ENCODE peak calls at places on chromosomes 1 and 21, in ten cellular contexts. N is NCI-H2171 treated with DMSO at 0.1 percent for 48 hours; I is activated T-cell treated with anti-CD3 and anti-CD28 coated beads, Interleukin-2, amount 50 U/mL, for 72 hours; B is CD4-positive, alpha-beta T cell; P is stimulated activated CD8-positive, alpha-beta memory T cell treated with anti-CD3 and anti-CD28 coated beads, Interleukin-4, amount 100 ng/mL, for 1 hour; D is stomach; K is HT1080; L is HFF-Myc; H is neural progenitor cell; J is cardiac fibroblast. F is an unnamed sample.

GRCh38 chr1:65691962-65692361 is 100.7 kb upstream of the PDE4B start:
- DNase-seq in D (no peak), J (no peak), I (no peak), P (no peak), B (no peak), H (no peak), L (no peak), K (no peak), N (no peak), F (no peak)

GRCh38 chr1:165824269-165824643 is 3.2 kb upstream of the UCK2 start:
- DNase-seq in N (no peak), J (peak; percentile 60), L (no peak), H (no peak), B (no peak), I (no peak), K (no peak), D (no peak), P (no peak), F (no peak)

GRCh38 chr1:91400133-91400725 is 4.4 kb downstream of the HFM1 start:
- DNase-seq in L (no peak), D (no peak), H (peak; percentile 10), I (no peak), K (peak; percentile 13), N (no peak), B (no peak), J (peak; percentile 46), P (no peak), F (no peak)

GRCh38 chr1:33624991-33625870 is 152.8 kb downstream of the ZSCAN20 start:
- DNase-seq in B (no peak), D (no peak), H (no peak), P (no peak), I (peak; percentile 15), J (no peak), L (no peak), N (no peak), K (peak; percentile 59), F (no peak)

GRCh38 chr1:204573563-204573925 is 57.3 kb downstream of the MDM4 start:
- DNase-seq in I (no peak), J (peak; percentile 32), B (no peak), P (no peak), H (no peak), D (no peak), L (no peak), N (no peak), K (peak; percentile 55), F (no peak)

GRCh38 chr1:193971595-193971994 is 785.2 kb upstream of the B3GALT2 start:
- DNase-seq in B (no peak), H (no peak), D (no peak), L (no peak), N (no peak), I (no peak), J (peak; percentile 74), P (no peak), K (peak; percentile 91), F (no peak)

GRCh38 chr1:118118469-118118868 is 66.6 kb downstream of the SPAG17 start:
- DNase-seq in L (no peak), H (no peak), B (no peak), P (no peak), D (peak; percentile 67), I (no peak), K (no peak), N (no peak), J (no peak), F (no peak)

GRCh38 chr1:160954158-160955104 is at the start of gene ITLN2:
- DNase-seq in K (peak; percentile 26), J (peak; percentile 53), H (peak; percentile 78), B (peak; percentile 41), L (no peak), N (no peak), D (peak; percentile 49), I (peak; percentile 55), P (no peak), F (peak; percentile 14)

GRCh38 chr1:235614442-235614954 is 35.1 kb downstream of the GNG4 start:
- DNase-seq in D (no peak), N (no peak), P (no peak), J (no peak), H (no peak), K (no peak), L (no peak), B (no peak), I (no peak), F (no peak)

GRCh38 chr1:91889717-91890459 is 3.9 kb upstream of the TGFBR3 start:
- DNase-seq in B (no peak), J (peak; percentile 57), L (no peak), D (no peak), N (no peak), H (no peak), I (no peak), K (peak; percentile 48), P (no peak), F (no peak)

GRCh38 chr1:1540015-1540816 is at the start of gene TMEM240:
- DNase-seq in J (peak; percentile 74), K (no peak), L (no peak), N (peak; percentile 47), H (peak; percentile 92), B (peak; percentile 69), I (peak; percentile 54), P (no peak), D (peak; percentile 61), F (peak; percentile 49)

GRCh38 chr1:10708807-10709523 is 87.5 kb downstream of the CASZ1 start:
- DNase-seq in B (no peak), L (no peak), J (no peak), H (no peak), I (no peak), N (no peak), K (no peak), D (no peak), P (no peak), F (no peak)

GRCh38 chr1:153682730-153683129 is 4.2 kb downstream of the NPR1 start:
- DNase-seq in I (no peak), K (no peak), D (no peak), N (no peak), J (no peak), P (no peak), H (no peak), B (no peak), L (no peak), F (no peak)

GRCh38 chr1:89873757-89874156 is 52.9 kb downstream of the LRRC8D start:
- DNase-seq in N (no peak), I (no peak), L (no peak), P (no peak), K (peak; percentile 52), H (no peak), J (peak; percentile 82), B (no peak), D (no peak), F (no peak)

GRCh38 chr1:35499652-35500176 is 57.5 kb downstream of the KIAA0319L start:
- DNase-seq in I (peak; percentile 32), B (no peak), L (no peak), J (no peak), N (peak; percentile 55), K (no peak), D (peak; percentile 31), P (no peak), H (peak; percentile 31), F (peak; percentile 12)

GRCh38 chr1:15151377-15151806 is 2.2 kb upstream of the TMEM51 start:
- DNase-seq in N (no peak), B (no peak), D (no peak), P (no peak), L (no peak), J (no peak), K (no peak), I (no peak), H (peak; percentile 31), F (no peak)

GRCh38 chr1:117060441-117061317 is 553 bp downstream of the TTF2 start:
- DNase-seq in L (no peak), B (no peak), K (peak; percentile 36), N (peak; percentile 26), D (no peak), H (no peak), I (peak; percentile 36), P (no peak), J (peak; percentile 64), F (peak; percentile 1)

GRCh38 chr1:18037651-18038050 is 69.9 kb upstream of the IGSF21 start:
- DNase-seq in J (no peak), P (no peak), B (no peak), N (peak; percentile 18), D (no peak), L (no peak), H (no peak), I (no peak), K (no peak), F (no peak)

GRCh38 chr1:116666747-116667576 is 571 bp downstream of the IGSF3 start:
- DNase-seq in H (peak; percentile 24), I (peak; percentile 11), J (no peak), B (no peak), L (no peak), N (peak; percentile 55), D (peak; percentile 32), K (no peak), P (no peak), F (no peak)

GRCh38 chr21:14942801-14943490 is 121.9 kb downstream of the NRIP1 start:
- DNase-seq in L (no peak), B (no peak), H (no peak), N (no peak), K (no peak), J (peak; percentile 70), I (no peak), D (no peak), P (no peak), F (no peak)

GRCh38 chr1:161192476-161193465 is 6.1 kb downstream of the ADAMTS4 start:
- DNase-seq in J (peak; percentile 85), B (peak; percentile 66), H (peak; percentile 81), D (peak; percentile 72), K (peak; percentile 70), L (no peak), I (peak; percentile 71), N (peak; percentile 79), P (no peak), F (peak; percentile 49)

GRCh38 chr1:59025201-59025600 is 241.4 kb upstream of the JUN start:
- DNase-seq in D (no peak), K (peak; percentile 83), J (peak; percentile 34), L (no peak), B (no peak), H (no peak), P (no peak), I (no peak), N (no peak), F (no peak)

GRCh38 chr1:24786191-24786590 is 40.9 kb downstream of the CLIC4 start:
- DNase-seq in J (peak; percentile 63), I (no peak), H (no peak), B (no peak), K (no peak), L (no peak), P (no peak), N (no peak), D (no peak), F (no peak)

GRCh38 chr1:203663294-203663693 is 36.7 kb downstream of the ATP2B4 start:
- DNase-seq in D (no peak), B (no peak), I (peak; percentile 57), K (peak; percentile 99), N (no peak), H (no peak), J (peak; percentile 97), L (no peak), P (no peak), F (no peak)

GRCh38 chr1:48966583-48966982 is 189.9 kb upstream of the BEND5 start:
- DNase-seq in D (no peak), L (no peak), N (no peak), P (no peak), B (no peak), J (no peak), I (no peak), K (peak; percentile 57), H (no peak), F (no peak)

GRCh38 chr21:46159390-46159789 is 4.0 kb upstream of the FTCD start:
- DNase-seq in P (no peak), B (peak; percentile 21), D (peak; percentile 17), J (no peak), N (no peak), I (no peak), H (peak; percentile 1), K (no peak), L (no peak), F (no peak)

GRCh38 chr1:229298887-229299503 is 28.1 kb downstream of the RAB4A start:
- DNase-seq in N (no peak), B (no peak), H (no peak), I (no peak), P (no peak), K (no peak), J (no peak), D (no peak), L (no peak), F (no peak)

GRCh38 chr1:169295425-169295824 is 72.2 kb downstream of the NME7 start:
- DNase-seq in N (no peak), K (no peak), J (no peak), P (no peak), D (no peak), I (no peak), H (no peak), B (no peak), L (no peak), F (no peak)

F was measured in T follicular helper cell.